ENCODE peak calls at places on chromosomes 16 and 17, in four cellular contexts. One of them, this sample, is unnamed.
A peak's percentile ranks its signal among the peaks of the same experiment; 100 is the strongest.

GRCh38 chr16:58264007-58264406 is 30.8 kb downstream of the PRSS54 start:
- DNase-seq in GM23248: no peak
- DNase-seq in CD8-positive, alpha-beta T cell: no peak
- DNase-seq in sigmoid colon: no peak
- DNase-seq in this sample: no peak

GRCh38 chr17:42779942-42780815 is at the start of gene WNK4:
- DNase-seq in CD8-positive, alpha-beta T cell: no peak
- DNase-seq in GM23248: peak; percentile 67
- DNase-seq in sigmoid colon: peak; percentile 57
- DNase-seq in this sample: no peak

GRCh38 chr16:9192746-9193145 is 101.3 kb downstream of the HAPSTR1 start:
- DNase-seq in GM23248: peak; percentile 4
- DNase-seq in CD8-positive, alpha-beta T cell: no peak
- DNase-seq in sigmoid colon: no peak
- DNase-seq in this sample: no peak

GRCh38 chr16:1026784-1027415 is 45.3 kb downstream of the SOX8 start:
- DNase-seq in sigmoid colon: no peak
- DNase-seq in GM23248: no peak
- DNase-seq in CD8-positive, alpha-beta T cell: no peak
- DNase-seq in this sample: no peak

GRCh38 chr16:30459456-30459855 is 13.1 kb upstream of the ITGAL start:
- DNase-seq in GM23248: no peak
- DNase-seq in CD8-positive, alpha-beta T cell: no peak
- DNase-seq in sigmoid colon: no peak
- DNase-seq in this sample: no peak

GRCh38 chr17:1627219-1627986 is 1.2 kb downstream of the SLC43A2 start:
- DNase-seq in CD8-positive, alpha-beta T cell: no peak
- DNase-seq in GM23248: no peak
- DNase-seq in sigmoid colon: no peak
- DNase-seq in this sample: no peak

GRCh38 chr17:40472733-40473452 is 28.5 kb downstream of the TNS4 start:
- DNase-seq in CD8-positive, alpha-beta T cell: no peak
- DNase-seq in sigmoid colon: no peak
- DNase-seq in GM23248: peak; percentile 53
- DNase-seq in this sample: no peak

GRCh38 chr17:28384281-28385036 is 13.0 kb downstream of the SARM1 start:
- DNase-seq in CD8-positive, alpha-beta T cell: peak; percentile 66
- DNase-seq in GM23248: peak; percentile 67
- DNase-seq in sigmoid colon: no peak
- DNase-seq in this sample: no peak

GRCh38 chr16:70523621-70524405 is at the start of gene SF3B3:
- DNase-seq in sigmoid colon: peak; percentile 75
- DNase-seq in CD8-positive, alpha-beta T cell: peak; percentile 74
- DNase-seq in GM23248: peak; percentile 77
- DNase-seq in this sample: peak; percentile 31

GRCh38 chr17:57868007-57868774 is 18.3 kb upstream of the MRPS23 start:
- DNase-seq in CD8-positive, alpha-beta T cell: peak; percentile 33
- DNase-seq in GM23248: peak; percentile 92
- DNase-seq in sigmoid colon: peak; percentile 96
- DNase-seq in this sample: no peak

GRCh38 chr17:11240041-11240801 is 792 bp upstream of the SHISA6 start:
- DNase-seq in sigmoid colon: no peak
- DNase-seq in GM23248: peak; percentile 4
- DNase-seq in CD8-positive, alpha-beta T cell: no peak
- DNase-seq in this sample: no peak

GRCh38 chr17:41895617-41896016 is 23.1 kb downstream of the ACLY start:
- DNase-seq in CD8-positive, alpha-beta T cell: no peak
- DNase-seq in sigmoid colon: peak; percentile 85
- DNase-seq in GM23248: peak; percentile 46
- DNase-seq in this sample: no peak

GRCh38 chr16:85785927-85786326 is 13.4 kb downstream of the EMC8 start:
- DNase-seq in CD8-positive, alpha-beta T cell: no peak
- DNase-seq in sigmoid colon: no peak
- DNase-seq in GM23248: no peak
- DNase-seq in this sample: no peak

GRCh38 chr16:56493131-56493530 is 26.7 kb downstream of the BBS2 start:
- DNase-seq in sigmoid colon: no peak
- DNase-seq in GM23248: peak; percentile 16
- DNase-seq in CD8-positive, alpha-beta T cell: no peak
- DNase-seq in this sample: no peak

GRCh38 chr17:34542700-34543336 is 36.6 kb upstream of the TMEM132E start:
- DNase-seq in sigmoid colon: no peak
- DNase-seq in CD8-positive, alpha-beta T cell: peak; percentile 56
- DNase-seq in GM23248: peak; percentile 23
- DNase-seq in this sample: no peak

GRCh38 chr16:87129771-87130170 is 187.4 kb downstream of the C16orf95 start:
- DNase-seq in CD8-positive, alpha-beta T cell: no peak
- DNase-seq in GM23248: peak; percentile 29
- DNase-seq in sigmoid colon: peak; percentile 43
- DNase-seq in this sample: no peak

GRCh38 chr16:56189990-56190902 is 1.0 kb upstream of the GNAO1 start:
- DNase-seq in GM23248: peak; percentile 13
- DNase-seq in sigmoid colon: no peak
- DNase-seq in CD8-positive, alpha-beta T cell: no peak
- DNase-seq in this sample: no peak

GRCh38 chr17:64455993-64456885 is 7.3 kb downstream of the MILR1 start:
- DNase-seq in CD8-positive, alpha-beta T cell: no peak
- DNase-seq in sigmoid colon: no peak
- DNase-seq in GM23248: no peak
- DNase-seq in this sample: no peak

GRCh38 chr17:63760771-63761539 is 12.4 kb downstream of the CCDC47 start:
- DNase-seq in CD8-positive, alpha-beta T cell: no peak
- DNase-seq in sigmoid colon: no peak
- DNase-seq in GM23248: peak; percentile 10
- DNase-seq in this sample: no peak

GRCh38 chr17:81741594-81742452 is 29.7 kb downstream of the SLC25A10 start:
- DNase-seq in CD8-positive, alpha-beta T cell: no peak
- DNase-seq in sigmoid colon: peak; percentile 61
- DNase-seq in GM23248: no peak
- DNase-seq in this sample: no peak

GRCh38 chr16:50711862-50712567 is 18.6 kb downstream of the NOD2 start:
- DNase-seq in CD8-positive, alpha-beta T cell: no peak
- DNase-seq in GM23248: no peak
- DNase-seq in sigmoid colon: peak; percentile 82
- DNase-seq in this sample: no peak

GRCh38 chr17:77723071-77723908 is 235.2 kb upstream of the TNRC6C start:
- DNase-seq in sigmoid colon: no peak
- DNase-seq in CD8-positive, alpha-beta T cell: no peak
- DNase-seq in GM23248: no peak
- DNase-seq in this sample: no peak

GRCh38 chr16:86508947-86509758 is 1.2 kb upstream of the FOXF1 start:
- DNase-seq in CD8-positive, alpha-beta T cell: no peak
- DNase-seq in GM23248: peak; percentile 86
- DNase-seq in sigmoid colon: peak; percentile 93
- DNase-seq in this sample: no peak

GRCh38 chr17:4043862-4044261 is 79.6 kb upstream of the ATP2A3 start:
- DNase-seq in sigmoid colon: no peak
- DNase-seq in GM23248: no peak
- DNase-seq in CD8-positive, alpha-beta T cell: peak; percentile 73
- DNase-seq in this sample: no peak

GRCh38 chr16:89910717-89911354 is 7.8 kb upstream of the MC1R start:
- DNase-seq in CD8-positive, alpha-beta T cell: no peak
- DNase-seq in GM23248: no peak
- DNase-seq in sigmoid colon: no peak
- DNase-seq in this sample: no peak

GRCh38 chr17:75979705-75980187 is 706 bp downstream of the TEN1 start:
- DNase-seq in sigmoid colon: no peak
- DNase-seq in GM23248: peak; percentile 91
- DNase-seq in CD8-positive, alpha-beta T cell: no peak
- DNase-seq in this sample: no peak

DNA sequence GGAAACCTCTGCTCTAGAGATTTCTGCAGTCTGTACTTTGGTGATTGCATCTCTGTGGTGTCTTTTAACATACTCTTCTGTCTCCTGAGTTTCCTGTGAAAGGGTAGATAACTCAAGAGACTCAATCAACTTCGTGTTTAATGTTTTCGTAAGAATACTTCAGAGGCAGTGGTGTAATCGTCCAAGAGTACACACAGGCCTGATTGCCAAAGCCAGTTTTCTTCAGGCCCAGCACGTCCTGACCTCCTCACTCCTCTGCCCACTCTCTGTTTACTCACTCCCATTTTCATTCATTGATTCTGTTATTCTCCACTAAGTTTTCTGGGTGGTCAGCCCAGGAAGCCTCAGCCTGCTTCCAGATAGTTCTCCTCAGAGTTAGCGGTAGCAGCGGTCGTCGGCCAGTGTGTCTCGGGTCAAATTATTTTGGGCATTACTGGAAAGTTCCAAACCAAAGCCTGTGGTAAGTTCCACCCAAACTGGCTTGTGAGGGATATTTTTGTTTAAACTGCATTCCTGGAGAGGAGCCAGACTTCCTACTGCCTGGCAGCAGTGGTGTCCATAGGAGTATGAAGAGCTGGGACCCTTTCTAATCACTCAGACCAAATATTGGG is 293.2 kb downstream of the WWOX start:
- DNase-seq in sigmoid colon: no peak
- DNase-seq in GM23248: no peak
- DNase-seq in CD8-positive, alpha-beta T cell: no peak
- DNase-seq in this sample: no peak
- H3K27ac ChIP-seq in sigmoid colon: no peak overlapping the region
- H3K27ac ChIP-seq in GM23248: no peak overlapping the region
- H3K27ac ChIP-seq in CD8-positive, alpha-beta T cell: no peak overlapping the region
- H3K27ac ChIP-seq in this sample: no peak overlapping the region

GRCh38 chr16:60553316-60553801 is 1482.9 kb downstream of the CDH8 start:
- DNase-seq in CD8-positive, alpha-beta T cell: no peak
- DNase-seq in GM23248: no peak
- DNase-seq in sigmoid colon: no peak
- DNase-seq in this sample: no peak
- H3K27ac ChIP-seq in CD8-positive, alpha-beta T cell: no peak overlapping the region
- H3K27ac ChIP-seq in GM23248: no peak overlapping the region
- H3K27ac ChIP-seq in sigmoid colon: no peak overlapping the region
- H3K27ac ChIP-seq in this sample: no peak overlapping the region

DNA sequence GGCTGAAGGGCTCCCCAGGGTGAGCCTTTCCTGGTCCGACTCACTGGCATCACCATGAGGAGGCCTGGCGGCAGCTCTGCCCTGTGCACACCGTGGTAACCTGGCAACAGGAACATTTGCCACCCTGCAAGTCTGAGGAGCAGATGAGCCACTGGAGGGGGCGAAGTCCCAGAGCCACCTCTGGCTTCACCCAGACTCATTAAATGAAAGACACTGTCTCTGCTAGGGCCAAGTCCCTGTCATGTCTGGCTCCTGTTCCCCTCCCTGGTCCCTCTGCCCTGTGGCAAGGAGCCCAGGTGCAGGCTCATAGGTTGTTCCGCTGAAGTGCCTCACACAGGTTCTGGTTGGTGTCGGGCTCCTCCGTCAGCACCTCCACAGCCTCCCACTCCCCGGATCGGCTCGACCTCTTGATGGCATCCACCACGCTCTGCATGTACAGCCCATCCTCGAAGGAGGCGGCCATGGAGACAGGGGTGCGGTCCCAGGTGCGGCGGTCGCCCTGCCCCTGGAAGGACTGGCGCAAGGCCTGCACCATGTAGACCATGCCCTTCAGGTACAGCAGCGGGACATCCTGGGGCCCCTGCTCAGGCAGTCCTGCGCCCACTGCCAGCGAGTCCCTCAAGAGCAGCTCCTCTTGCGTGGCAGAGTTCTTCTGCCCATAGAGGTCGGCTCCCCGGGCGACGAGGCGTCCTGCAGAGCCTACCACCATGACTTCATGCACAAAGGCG is 8.4 kb downstream of the C16orf86 start:
- DNase-seq in sigmoid colon: no peak
- DNase-seq in CD8-positive, alpha-beta T cell: no peak
- DNase-seq in GM23248: no peak
- DNase-seq in this sample: no peak
- H3K27ac ChIP-seq in sigmoid colon: peak overlapping the region; percentile 72
- H3K27ac ChIP-seq in CD8-positive, alpha-beta T cell: no peak overlapping the region
- H3K27ac ChIP-seq in GM23248: no peak overlapping the region
- H3K27ac ChIP-seq in this sample: no peak overlapping the region

GRCh38 chr16:59330030-59330670 is 596.0 kb upstream of the GOT2 start:
- DNase-seq in sigmoid colon: no peak
- DNase-seq in CD8-positive, alpha-beta T cell: no peak
- DNase-seq in GM23248: peak; percentile 0
- DNase-seq in this sample: no peak

GRCh38 chr16:59324462-59324861 is 590.3 kb upstream of the GOT2 start:
- DNase-seq in GM23248: no peak
- DNase-seq in CD8-positive, alpha-beta T cell: no peak
- DNase-seq in sigmoid colon: no peak
- DNase-seq in this sample: no peak

DNA sequence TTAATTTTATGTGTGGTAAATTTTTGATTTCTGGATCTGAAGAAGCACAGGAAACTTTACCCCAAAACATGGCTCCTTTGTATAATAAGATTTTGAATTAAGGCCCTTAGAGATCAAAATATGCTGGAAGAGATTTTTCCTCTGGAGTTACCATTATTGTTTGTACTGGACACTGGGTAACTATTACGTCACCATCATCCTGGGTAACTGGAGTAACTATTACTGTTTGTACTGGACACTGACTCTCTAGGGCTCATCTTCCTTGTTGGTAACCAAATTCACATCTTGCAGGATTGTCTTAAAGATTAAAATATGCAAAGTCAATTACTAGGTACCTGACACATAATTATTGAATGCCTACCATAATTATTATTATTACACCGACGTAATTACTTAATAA is 593.8 kb upstream of the GOT2 start:
- DNase-seq in sigmoid colon: no peak
- DNase-seq in GM23248: no peak
- DNase-seq in CD8-positive, alpha-beta T cell: no peak
- DNase-seq in this sample: no peak
- H3K27ac ChIP-seq in sigmoid colon: no peak overlapping the region
- H3K27ac ChIP-seq in GM23248: no peak overlapping the region
- H3K27ac ChIP-seq in CD8-positive, alpha-beta T cell: no peak overlapping the region
- H3K27ac ChIP-seq in this sample: no peak overlapping the region

GRCh38 chr17:56593073-56593740 is at the start of gene NOG:
- DNase-seq in CD8-positive, alpha-beta T cell: peak; percentile 41
- DNase-seq in sigmoid colon: no peak
- DNase-seq in GM23248: peak; percentile 79
- DNase-seq in this sample: no peak
- H3K27ac ChIP-seq in CD8-positive, alpha-beta T cell: peak within 1 kb of the TSS; percentile 66
- H3K27ac ChIP-seq in sigmoid colon: no peak within 1 kb of the TSS
- H3K27ac ChIP-seq in GM23248: peak within 1 kb of the TSS; percentile 31
- H3K27ac ChIP-seq in this sample: no peak within 1 kb of the TSS

This sample was measured in iPS DF 6.9.